ENCODE peak calls at places on chromosome 5, in five cellular contexts. L is heart right ventricle; S is breast epithelium; V is effector memory CD4-positive, alpha-beta T cell; Q is SJSA1. W is an unnamed sample.
A peak's percentile ranks its signal among the peaks of the same experiment; 100 is the strongest.

GRCh38 chr5:116517557-116517956 is 57.1 kb downstream of the SEMA6A start:
- DNase-seq in V (no peak), S (no peak), Q (no peak), L (no peak), W (no peak)

GRCh38 chr5:32540446-32540845 is 44.9 kb upstream of the SUB1 start:
- DNase-seq in Q (no peak), L (no peak), V (no peak), S (no peak), W (no peak)

GRCh38 chr5:169686137-169686536 is 49.1 kb downstream of the DOCK2 start:
- DNase-seq in L (no peak), V (no peak), S (no peak), Q (no peak), W (no peak)

GRCh38 chr5:32312194-32312681 is 501 bp downstream of the MTMR12 start:
- DNase-seq in V (peak; percentile 21), S (peak; percentile 32), Q (peak; percentile 46), L (peak; percentile 79), W (peak; percentile 94)

GRCh38 chr5:151924564-151925395 is at the start of gene GLRA1:
- DNase-seq in S (no peak), V (peak; percentile 25), Q (peak; percentile 58), L (peak; percentile 61), W (peak; percentile 54)

GRCh38 chr5:80782626-80783025 is 127.8 kb upstream of the DHFR start:
- DNase-seq in L (no peak), S (no peak), V (no peak), Q (no peak), W (no peak)

GRCh38 chr5:82332889-82333619 is 54.9 kb upstream of the RPS23 start:
- DNase-seq in S (no peak), Q (no peak), L (no peak), V (no peak), W (no peak)

GRCh38 chr5:140627972-140628371 is 5.0 kb downstream of the CD14 start:
- DNase-seq in L (no peak), S (no peak), V (no peak), Q (peak; percentile 8), W (no peak)

GRCh38 chr5:112240011-112240410 is 179.1 kb downstream of the EPB41L4A start:
- DNase-seq in L (no peak), V (no peak), Q (no peak), S (no peak), W (no peak)

GRCh38 chr5:157269165-157269671 is 3.3 kb downstream of the CYFIP2 start:
- DNase-seq in V (no peak), S (no peak), L (no peak), Q (no peak), W (no peak)
- H3K27ac ChIP-seq in V (peak overlapping the region; percentile 88), S (no peak overlapping the region), L (peak overlapping the region; percentile 77), Q (no peak overlapping the region), W (peak overlapping the region; percentile 72)

GRCh38 chr5:18270635-18271338 is 636.5 kb downstream of the TAF11L14 start:
- DNase-seq in Q (no peak), L (no peak), V (no peak), S (no peak), W (no peak)
- H3K9me3 ChIP-seq in Q (no peaks in the 10 kb centered on the region), L (no peaks in the 10 kb centered on the region), V (no peaks in the 10 kb centered on the region), S (no peaks in the 10 kb centered on the region), W (no peaks in the 10 kb centered on the region)

DNA sequence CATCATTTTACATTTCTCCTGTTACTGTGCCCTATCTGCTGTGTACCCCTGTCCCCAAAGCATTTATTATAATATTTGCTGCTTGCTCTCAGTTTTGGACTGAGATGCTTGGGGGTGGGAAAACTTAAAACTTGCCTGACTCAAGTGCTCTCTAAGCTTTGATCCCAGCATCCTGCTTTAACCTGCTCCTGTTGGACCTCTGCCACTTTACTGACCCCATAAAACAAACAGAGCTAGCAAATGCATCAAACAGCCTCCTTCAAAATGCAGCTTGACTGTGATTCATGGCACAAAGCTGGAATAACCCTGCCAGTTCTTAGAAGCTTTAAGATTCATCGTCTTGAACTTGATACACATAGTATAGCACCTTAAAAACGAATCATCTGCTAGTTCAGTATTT is 212.5 kb downstream of the DEPDC1B start:
- DNase-seq in Q (no peak), V (no peak), L (no peak), S (no peak), W (no peak)
- H3K27ac ChIP-seq in Q (no peak overlapping the region), V (no peak overlapping the region), L (no peak overlapping the region), S (peak overlapping the region; percentile 73), W (no peak overlapping the region)

DNA sequence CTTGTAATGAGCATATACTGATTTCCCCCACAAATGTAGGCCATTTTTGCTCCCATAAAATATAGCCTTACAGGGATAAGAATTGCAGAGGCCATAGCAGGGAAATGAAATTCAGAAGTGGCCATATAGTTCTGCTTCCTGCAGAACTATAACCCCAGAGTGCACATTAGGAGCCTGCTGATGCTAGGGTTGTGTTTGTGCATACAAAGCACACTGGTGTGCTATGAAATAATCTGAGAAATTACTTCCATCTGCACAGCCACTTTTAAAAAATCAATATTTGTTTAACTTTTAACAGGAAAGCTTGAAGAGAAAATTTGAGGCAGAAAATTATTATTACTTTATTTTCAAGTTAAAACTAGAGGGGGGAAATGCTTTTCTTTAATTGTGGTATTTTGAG is 380.3 kb downstream of the MRPS30 start:
- DNase-seq in V (no peak), S (no peak), Q (no peak), L (no peak), W (no peak)
- H3K9me3 ChIP-seq in V (no peaks in the 10 kb centered on the region), S (no peaks in the 10 kb centered on the region), Q (no peaks in the 10 kb centered on the region), L (no peaks in the 10 kb centered on the region), W (no peaks in the 10 kb centered on the region)

GRCh38 chr5:136198453-136198852 is 5.5 kb upstream of the SMIM32 start:
- DNase-seq in L (no peak), V (no peak), Q (peak; percentile 37), S (no peak), W (no peak)

GRCh38 chr5:136197462-136198142 is 4.6 kb upstream of the SMIM32 start:
- DNase-seq in Q (no peak), S (no peak), V (no peak), L (no peak), W (no peak)

GRCh38 chr5:136193396-136193935 is 504 bp upstream of the SMIM32 start:
- DNase-seq in S (no peak), L (no peak), Q (peak; percentile 42), V (no peak), W (peak; percentile 73)

GRCh38 chr5:136194611-136195010 is 1.6 kb upstream of the SMIM32 start:
- DNase-seq in L (no peak), S (no peak), Q (no peak), V (no peak), W (no peak)

DNA sequence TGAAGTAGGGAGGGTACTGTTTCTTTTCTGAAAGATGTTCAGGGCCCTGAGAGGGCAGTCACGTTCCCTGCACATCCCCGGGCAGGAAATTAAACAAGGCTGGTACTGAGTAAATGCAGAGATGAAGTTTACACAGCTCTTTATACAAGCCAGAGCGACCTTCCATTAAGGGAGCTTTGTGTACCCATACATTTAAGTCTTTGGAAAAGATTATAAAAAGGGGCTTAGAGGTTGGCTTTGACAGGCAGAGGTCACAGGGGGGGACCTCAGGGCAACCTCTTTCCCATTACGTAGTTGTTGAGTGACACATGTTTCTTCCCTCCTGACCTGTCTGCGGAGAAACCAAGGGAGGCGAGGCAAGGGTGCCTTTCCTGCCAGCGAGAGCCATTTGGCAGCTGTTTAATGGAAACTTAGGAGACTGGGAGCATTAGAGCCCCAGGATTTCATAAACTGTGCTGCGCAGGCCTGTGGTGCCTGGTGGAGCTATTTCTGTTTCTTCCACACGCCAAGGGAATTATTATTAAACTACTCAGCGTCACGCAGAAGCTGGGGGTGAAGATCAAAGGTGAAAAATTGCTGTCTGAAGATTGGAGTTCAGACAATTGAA is 3.1 kb upstream of the SMIM32 start:
- DNase-seq in L (no peak), Q (no peak), S (no peak), V (no peak), W (no peak)
- H3K27ac ChIP-seq in L (no peak overlapping the region), Q (no peak overlapping the region), S (no peak overlapping the region), V (no peak overlapping the region), W (no peak overlapping the region)

GRCh38 chr5:43216941-43217340 is 24.9 kb downstream of the NIM1K start:
- DNase-seq in V (no peak), Q (no peak), L (no peak), S (no peak), W (no peak)
- H3K9me3 ChIP-seq in V (no peaks in the 10 kb centered on the region), Q (no peaks in the 10 kb centered on the region), L (no peaks in the 10 kb centered on the region), S (no peaks in the 10 kb centered on the region), W (no peaks in the 10 kb centered on the region)

W was measured in upper lobe of left lung.